ENCODE peak calls at places on chromosomes 3 and 15, in nine cellular contexts. H, T, G, A, L, V, J, Z and X are unnamed samples.

GRCh38 chr3:58422756-58423324 is 10.8 kb downstream of the PDHB start:
- DNase-seq in H (no peak), T (no peak), G (peak; percentile 40), A (no peak), L (peak; percentile 32), V (no peak), J (peak; percentile 71), Z (no peak), X (no peak)

GRCh38 chr3:55173504-55173903 is 245.6 kb upstream of the LRTM1 start:
- DNase-seq in H (no peak), T (no peak), G (no peak), A (no peak), L (no peak), V (no peak), J (no peak), Z (no peak), X (no peak)

GRCh38 chr15:52714968-52715367 is 35.8 kb upstream of the ATOSA start:
- DNase-seq in H (no peak), T (no peak), G (no peak), A (no peak), L (no peak), V (no peak), J (no peak), Z (no peak), X (no peak)

GRCh38 chr3:9750556-9751411 is 1.0 kb downstream of the OGG1 start:
- DNase-seq in H (no peak), T (no peak), G (peak; percentile 51), A (no peak), L (peak; percentile 38), V (no peak), J (no peak), Z (peak; percentile 50), X (no peak)

GRCh38 chr3:151154566-151154965 is 48.5 kb downstream of the GPR171 start:
- DNase-seq in H (no peak), T (no peak), G (no peak), A (no peak), L (no peak), V (no peak), J (no peak), Z (no peak), X (no peak)

GRCh38 chr3:195850857-195851531 is 39.3 kb upstream of the MUC4 start:
- DNase-seq in H (peak; percentile 88), T (peak; percentile 90), G (peak; percentile 96), A (peak; percentile 79), L (peak; percentile 89), V (peak; percentile 81), J (peak; percentile 95), Z (peak; percentile 89), X (peak; percentile 84)

GRCh38 chr3:188706599-188706998 is 465.2 kb upstream of the TPRG1 start:
- DNase-seq in H (no peak), T (no peak), G (no peak), A (no peak), L (peak; percentile 43), V (no peak), J (no peak), Z (no peak), X (no peak)

GRCh38 chr3:45613781-45614180 is 19.2 kb downstream of the LIMD1 start:
- DNase-seq in H (no peak), T (no peak), G (no peak), A (no peak), L (no peak), V (no peak), J (no peak), Z (no peak), X (no peak)

GRCh38 chr3:56776551-56776950 is 25.2 kb downstream of the ARHGEF3 start:
- DNase-seq in H (no peak), T (no peak), G (no peak), A (no peak), L (no peak), V (no peak), J (no peak), Z (no peak), X (no peak)

GRCh38 chr3:40196966-40197365 is 112.5 kb upstream of the EIF1B start:
- DNase-seq in H (no peak), T (no peak), G (no peak), A (no peak), L (no peak), V (no peak), J (no peak), Z (no peak), X (no peak)

DNA sequence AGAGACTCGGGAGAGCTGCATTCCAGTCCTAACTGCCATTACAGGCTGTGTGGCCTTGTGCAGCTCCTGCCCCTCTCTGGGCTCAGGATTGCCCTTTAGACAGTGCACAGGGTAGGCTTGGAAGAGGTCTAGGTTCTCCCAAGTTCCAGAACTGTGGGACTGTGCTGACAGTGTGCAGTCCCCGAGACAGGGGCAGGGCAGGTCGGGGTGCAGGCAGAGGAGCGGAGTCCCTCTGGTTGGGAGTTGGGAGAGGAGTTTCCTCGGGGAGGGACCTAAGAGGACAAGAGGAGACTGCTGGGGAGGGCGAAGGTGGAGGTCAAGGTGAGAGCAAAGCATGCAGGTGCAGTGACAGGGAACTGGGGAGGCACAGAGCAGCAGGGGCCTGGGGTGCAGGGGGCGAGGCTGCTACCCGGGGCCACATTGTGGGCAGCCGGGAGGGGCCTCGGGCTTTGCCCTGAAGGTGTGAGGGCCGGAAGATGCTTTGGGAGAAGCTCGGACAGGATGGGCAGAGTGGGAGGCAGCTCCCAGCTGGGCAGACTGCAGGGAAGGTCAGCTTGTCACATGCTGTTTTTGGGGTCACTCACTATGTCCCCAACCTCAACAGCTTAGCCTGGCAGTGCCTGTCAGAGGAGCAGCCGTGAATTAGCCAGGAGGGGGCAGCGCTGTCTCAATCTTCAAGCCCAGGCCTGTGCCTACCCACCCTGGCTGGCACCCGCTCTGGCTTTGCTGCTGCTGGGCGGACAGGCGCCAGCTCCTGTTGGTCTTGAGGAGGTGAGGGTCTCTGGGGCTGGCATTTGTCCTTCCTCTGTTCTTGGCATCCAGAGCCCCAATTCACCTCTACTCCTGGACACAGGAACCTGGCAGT is 15.4 kb upstream of the CSPG4 start:
- DNase-seq in H (peak; percentile 70), T (peak; percentile 37), G (peak; percentile 58), A (peak; percentile 77), L (no peak), V (peak; percentile 63), J (peak; percentile 83), Z (no peak), X (no peak)
- H3K4me1 ChIP-seq in H (no peaks in the 10 kb centered on the region), T (peaks cover 26% of the 10 kb centered on the region), G (no peaks in the 10 kb centered on the region), A (no peaks in the 10 kb centered on the region), L (peaks cover 17% of the 10 kb centered on the region), V (no peaks in the 10 kb centered on the region), J (no peaks in the 10 kb centered on the region), Z (peaks cover 39% of the 10 kb centered on the region), X (no peaks in the 10 kb centered on the region)

GRCh38 chr15:98854496-98854895 is 153.1 kb downstream of the PGPEP1L start:
- DNase-seq in H (no peak), T (no peak), G (no peak), A (no peak), L (no peak), V (no peak), J (no peak), Z (no peak), X (no peak)

GRCh38 chr15:98855815-98856539 is 151.6 kb downstream of the PGPEP1L start:
- DNase-seq in H (no peak), T (no peak), G (no peak), A (no peak), L (no peak), V (no peak), J (no peak), Z (no peak), X (no peak)

GRCh38 chr15:98856540-98856907 is 151.1 kb downstream of the PGPEP1L start:
- DNase-seq in H (no peak), T (no peak), G (peak; percentile 74), A (no peak), L (peak; percentile 96), V (no peak), J (no peak), Z (no peak), X (no peak)

GRCh38 chr15:98853593-98854420 is 153.8 kb downstream of the PGPEP1L start:
- DNase-seq in H (no peak), T (no peak), G (peak; percentile 33), A (no peak), L (no peak), V (no peak), J (peak; percentile 58), Z (no peak), X (peak; percentile 39)

DNA sequence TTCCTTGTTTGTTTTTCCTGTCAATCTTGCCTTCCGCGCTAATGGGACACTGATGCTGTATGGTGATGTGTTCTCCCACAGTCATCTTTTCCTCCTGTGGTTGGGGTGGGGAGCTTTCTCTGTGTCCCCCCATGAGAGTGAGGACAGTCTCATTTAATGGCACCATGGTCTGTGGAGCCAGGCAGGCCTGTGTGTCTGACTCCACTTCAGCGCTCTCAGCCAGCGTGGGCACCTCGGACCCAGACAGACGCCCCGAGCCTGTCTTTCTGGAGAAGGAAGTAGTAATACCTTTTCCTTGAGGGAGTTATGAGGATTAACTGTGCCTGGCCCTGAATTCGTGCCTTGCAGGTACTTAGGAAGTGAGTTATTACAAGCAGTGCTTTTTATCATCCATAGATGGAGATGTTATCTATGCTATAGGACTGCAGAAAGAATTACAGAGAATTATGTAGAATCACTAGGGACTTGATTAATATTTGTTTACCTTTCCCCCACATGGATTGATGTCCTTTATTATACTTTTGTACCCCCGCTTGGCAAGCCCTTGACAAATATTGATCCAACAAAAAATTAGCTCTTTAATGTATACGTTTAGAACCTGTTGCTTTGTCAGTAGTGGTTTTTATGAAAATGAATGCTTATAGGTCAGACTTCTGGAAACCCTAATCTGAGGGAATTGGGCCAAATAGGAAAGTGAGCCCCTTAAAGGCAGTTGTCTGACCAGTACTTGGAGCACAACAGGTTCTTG is 152.4 kb downstream of the PGPEP1L start:
- DNase-seq in H (no peak), T (no peak), G (peak; percentile 52), A (no peak), L (no peak), V (no peak), J (no peak), Z (no peak), X (no peak)
- H3K4me1 ChIP-seq in H (peaks cover 27% of the 10 kb centered on the region), T (peaks cover 37% of the 10 kb centered on the region), G (peaks cover 82% of the 10 kb centered on the region), A (peaks cover 34% of the 10 kb centered on the region), L (peaks cover 46% of the 10 kb centered on the region), V (peaks cover 29% of the 10 kb centered on the region), J (peaks cover 78% of the 10 kb centered on the region), Z (peaks cover 8% of the 10 kb centered on the region), X (peaks cover 30% of the 10 kb centered on the region)

DNA sequence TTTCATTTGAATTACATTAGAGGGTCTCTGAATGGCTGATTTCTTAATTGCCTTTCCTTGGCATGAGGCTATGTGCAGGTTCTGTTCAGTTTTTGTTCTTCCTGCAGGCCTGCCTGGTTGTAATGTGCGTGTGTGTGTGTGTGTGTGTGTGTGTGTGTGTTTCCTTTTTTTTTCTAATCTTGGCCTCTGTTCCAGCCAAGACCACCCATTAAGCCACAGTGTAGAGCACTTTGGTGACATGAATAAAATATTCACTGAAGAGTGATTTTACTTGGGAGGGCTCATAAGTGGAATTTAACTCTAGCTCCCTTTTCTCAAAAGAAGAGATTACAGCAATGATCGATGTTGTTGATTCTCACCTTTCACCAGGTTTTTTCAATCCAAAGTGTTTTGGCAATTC is 617.7 kb downstream of the RBMS3 start:
- DNase-seq in H (no peak), T (no peak), G (no peak), A (no peak), L (no peak), V (no peak), J (no peak), Z (no peak), X (no peak)
- H3K4me1 ChIP-seq in H (no peaks in the 10 kb centered on the region), T (no peaks in the 10 kb centered on the region), G (no peaks in the 10 kb centered on the region), A (no peaks in the 10 kb centered on the region), L (no peaks in the 10 kb centered on the region), V (no peaks in the 10 kb centered on the region), J (no peaks in the 10 kb centered on the region), Z (no peaks in the 10 kb centered on the region), X (no peaks in the 10 kb centered on the region)

DNA sequence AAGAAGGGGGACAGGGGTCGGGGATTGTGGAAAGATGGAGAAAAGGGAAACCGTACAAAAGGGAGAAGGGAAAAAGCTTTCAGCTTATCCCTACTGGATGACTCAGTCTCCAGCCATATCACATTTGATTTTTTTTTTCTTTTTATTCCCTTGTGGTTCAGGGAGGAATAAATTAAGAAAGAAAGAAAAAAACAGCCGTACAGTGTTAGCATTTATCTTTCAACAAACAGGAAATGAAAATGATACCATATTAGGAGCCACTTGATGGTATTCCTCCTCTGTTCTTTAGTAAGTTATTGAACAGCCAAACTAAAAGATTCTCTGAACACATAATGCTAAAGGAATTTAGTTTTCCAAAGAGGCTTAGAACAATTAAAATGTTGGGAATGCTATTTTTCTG is 594.4 kb downstream of the FOXP1 start:
- DNase-seq in H (no peak), T (no peak), G (no peak), A (no peak), L (peak; percentile 75), V (no peak), J (no peak), Z (no peak), X (no peak)
- H3K4me1 ChIP-seq in H (no peaks in the 10 kb centered on the region), T (peaks cover 7% of the 10 kb centered on the region), G (peaks cover 2% of the 10 kb centered on the region), A (no peaks in the 10 kb centered on the region), L (peaks cover 25% of the 10 kb centered on the region), V (peaks cover 50% of the 10 kb centered on the region), J (no peaks in the 10 kb centered on the region), Z (no peaks in the 10 kb centered on the region), X (peaks cover 21% of the 10 kb centered on the region)